ENCODE peak calls at places on chromosomes 16 and 17, in eight cellular contexts. A is GM12878, C is HCT116, I is H1, L is SK-N-SH, R is endothelial cell of umbilical vein, T is K562, H is HepG2. Q is an unnamed sample.

GRCh38 chr17:8953152-8953885 is 12.2 kb downstream of the PIK3R5 start:
- DNase-seq in L (no peak), A (no peak), T (no peak), C (no peak), R (no peak), I (no peak), H (no peak), Q (no peak)

GRCh38 chr17:48055531-48056245 is 7.5 kb downstream of the NFE2L1 start:
- DNase-seq in R (no peak), L (no peak), H (no peak), I (peak), A (peak), T (no peak), C (peak), Q (peak)

GRCh38 chr16:9836118-9836736 is 346.0 kb downstream of the GRIN2A start:
- DNase-seq in C (no peak), T (peak), A (no peak), H (no peak), R (peak), L (no peak), I (no peak), Q (no peak)

GRCh38 chr16:52078716-52079655 is 468.0 kb downstream of the TOX3 start:
- DNase-seq in A (no peak), I (no peak), T (no peak), C (no peak), R (no peak), H (no peak), L (no peak), Q (no peak)

GRCh38 chr17:43020789-43021738 is 1.1 kb downstream of the VAT1 start:
- DNase-seq in H (peak), T (peak), C (no peak), I (no peak), L (peak), A (no peak), R (peak), Q (no peak)

GRCh38 chr16:56401482-56401881 is 23.9 kb downstream of the AMFR start:
- DNase-seq in T (peak), R (no peak), A (no peak), C (peak), I (no peak), L (peak), H (peak), Q (no peak)

GRCh38 chr16:57284952-57285263 is 436 bp upstream of the PLLP start:
- DNase-seq in I (no peak), C (no peak), T (no peak), H (no peak), A (no peak), L (no peak), R (no peak), Q (no peak)

GRCh38 chr17:69637399-69638165 is 223.1 kb downstream of the MAP2K6 start:
- DNase-seq in T (no peak), A (no peak), I (no peak), C (no peak), L (no peak), R (no peak), H (no peak), Q (no peak)

GRCh38 chr17:17511971-17512858 is 16.0 kb upstream of the RASD1 start:
- DNase-seq in L (no peak), I (no peak), H (no peak), C (no peak), T (peak), A (no peak), R (no peak), Q (no peak)

GRCh38 chr17:34519286-34519685 is 60.1 kb upstream of the TMEM132E start:
- DNase-seq in A (no peak), H (peak), I (peak), L (peak), T (peak), C (no peak), R (peak), Q (no peak)

GRCh38 chr17:35708951-35709350 is 22.5 kb upstream of the RASL10B start:
- DNase-seq in H (no peak), R (no peak), L (no peak), C (no peak), I (no peak), A (peak), T (no peak), Q (no peak)

GRCh38 chr17:50102164-50102991 is 7.2 kb downstream of the PDK2 start:
- DNase-seq in R (no peak), I (no peak), T (no peak), C (no peak), H (peak), L (peak), A (no peak), Q (no peak)

GRCh38 chr16:57070424-57070823 is 22.0 kb upstream of the CPNE2 start:
- DNase-seq in R (no peak), H (no peak), A (no peak), T (no peak), I (no peak), C (no peak), L (no peak), Q (no peak)

GRCh38 chr16:70715113-70715711 is 29.4 kb upstream of the MTSS2 start:
- DNase-seq in I (no peak), A (no peak), C (no peak), R (no peak), H (no peak), T (peak), L (peak), Q (no peak)

GRCh38 chr17:36529121-36529520 is 5.5 kb downstream of the MYO19 start:
- DNase-seq in A (no peak), T (peak), R (peak), C (no peak), H (no peak), L (no peak), I (no peak), Q (no peak)

GRCh38 chr16:53018834-53019416 is 33.8 kb downstream of the CHD9NB start:
- DNase-seq in L (no peak), C (no peak), T (no peak), R (no peak), I (no peak), A (no peak), H (no peak), Q (no peak)

GRCh38 chr17:21003007-21003621 is 39.7 kb downstream of the USP22 start:
- DNase-seq in A (no peak), T (no peak), H (no peak), L (no peak), R (no peak), I (no peak), C (no peak), Q (no peak)

GRCh38 chr17:43068570-43069367 is 43.7 kb downstream of the RND2 start:
- DNase-seq in T (no peak), R (no peak), L (no peak), H (peak), I (no peak), A (no peak), C (no peak), Q (no peak)

GRCh38 chr16:83966153-83966696 is 1.8 kb upstream of the NECAB2 start:
- DNase-seq in C (no peak), H (no peak), A (no peak), I (no peak), T (no peak), R (no peak), L (no peak), Q (no peak)

GRCh38 chr16:1938316-1938715 is 4.7 kb downstream of the MSRB1 start:
- DNase-seq in R (no peak), I (no peak), H (no peak), T (no peak), L (no peak), C (no peak), A (no peak), Q (no peak)

GRCh38 chr16:66486773-66487579 is 59.9 kb downstream of the BEAN1 start:
- DNase-seq in C (no peak), H (no peak), I (no peak), L (peak), T (no peak), R (peak), A (no peak), Q (no peak)

GRCh38 chr17:65785109-65785508 is 223.7 kb upstream of the AXIN2 start:
- DNase-seq in C (peak), L (no peak), T (no peak), A (no peak), I (no peak), H (peak), R (peak), Q (no peak)

GRCh38 chr17:12815642-12816141 is 26.4 kb downstream of the ARHGAP44 start:
- DNase-seq in R (no peak), H (no peak), C (no peak), A (peak), L (no peak), T (no peak), I (no peak), Q (no peak)

GRCh38 chr16:57528499-57529323 is 7.7 kb downstream of the CCDC102A start:
- DNase-seq in I (no peak), A (no peak), C (no peak), T (no peak), L (peak), H (no peak), R (no peak), Q (no peak)

DNA sequence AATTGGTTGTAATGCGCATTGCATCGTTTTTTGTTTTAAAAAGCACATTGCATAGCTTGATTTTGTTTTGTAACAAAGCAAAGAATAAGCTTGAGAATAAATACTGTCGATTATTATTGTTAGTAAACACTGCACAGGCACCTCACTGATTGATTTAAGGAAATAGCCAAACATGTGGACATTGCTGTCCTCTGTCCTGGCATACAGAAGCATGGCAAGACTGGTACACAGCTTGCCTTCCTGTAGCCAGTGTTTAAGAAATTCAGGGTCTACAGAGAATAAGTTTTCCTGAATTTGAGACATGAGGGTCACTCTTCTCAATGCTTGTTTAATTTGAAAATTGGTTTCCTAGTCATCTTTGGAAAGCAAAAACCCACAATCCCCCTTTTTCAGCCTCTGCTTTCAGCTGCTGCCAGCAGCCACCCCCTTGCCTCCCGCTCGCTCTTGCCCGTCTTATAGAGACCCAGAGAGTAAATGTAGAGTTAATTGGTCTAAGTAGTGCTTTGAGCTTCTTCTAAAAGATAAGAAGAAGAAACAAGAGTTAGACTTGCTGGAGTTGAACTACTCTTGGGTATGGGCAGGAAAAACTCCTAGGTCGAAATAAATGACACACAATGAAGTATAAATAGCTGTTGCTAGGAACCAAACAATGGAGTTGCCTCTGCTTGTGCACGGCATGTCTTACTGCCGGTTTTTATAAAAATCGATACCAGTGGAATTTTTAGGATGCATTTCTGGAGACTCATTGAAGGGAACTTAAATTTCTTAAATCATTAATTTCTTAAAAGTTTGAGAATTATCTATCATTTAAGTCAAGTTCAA is 116.6 kb downstream of the MRTFB start:
- DNase-seq in R (peak), A (no peak), H (no peak), C (no peak), I (no peak), T (no peak), L (no peak), Q (no peak)
- H3K4me3 ChIP-seq in R (no peak), A (no peak), H (no peak), C (no peak), I (no peak), T (no peak), L (no peak), Q (no peak)

DNA sequence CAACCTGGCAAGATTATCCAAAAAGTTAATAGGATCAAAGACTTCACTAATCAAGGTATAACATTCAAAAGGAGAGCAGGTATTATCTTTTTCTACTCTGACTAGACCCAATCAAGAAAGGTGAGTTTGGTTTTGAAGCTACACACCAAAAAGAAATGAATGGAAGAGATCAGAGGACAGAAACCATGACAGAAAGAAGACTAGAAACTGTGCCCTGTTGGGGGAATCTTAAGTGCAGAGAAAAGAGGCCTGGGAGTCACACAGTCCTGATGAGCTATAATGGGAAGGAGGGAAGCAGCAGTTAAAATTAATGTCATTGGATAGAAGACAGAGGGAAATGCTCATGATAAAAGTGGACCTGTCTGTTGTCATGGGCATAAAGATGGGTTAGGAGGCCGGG is 17.3 kb downstream of the ZZEF1 start:
- DNase-seq in H (no peak), I (no peak), T (no peak), A (no peak), L (no peak), R (no peak), C (no peak), Q (no peak)
- H3K9ac ChIP-seq in H (no peak), I (no peak), T (no peak), A (no peak), L (no peak), R (no peak), C (no peak), Q (no peak)

DNA sequence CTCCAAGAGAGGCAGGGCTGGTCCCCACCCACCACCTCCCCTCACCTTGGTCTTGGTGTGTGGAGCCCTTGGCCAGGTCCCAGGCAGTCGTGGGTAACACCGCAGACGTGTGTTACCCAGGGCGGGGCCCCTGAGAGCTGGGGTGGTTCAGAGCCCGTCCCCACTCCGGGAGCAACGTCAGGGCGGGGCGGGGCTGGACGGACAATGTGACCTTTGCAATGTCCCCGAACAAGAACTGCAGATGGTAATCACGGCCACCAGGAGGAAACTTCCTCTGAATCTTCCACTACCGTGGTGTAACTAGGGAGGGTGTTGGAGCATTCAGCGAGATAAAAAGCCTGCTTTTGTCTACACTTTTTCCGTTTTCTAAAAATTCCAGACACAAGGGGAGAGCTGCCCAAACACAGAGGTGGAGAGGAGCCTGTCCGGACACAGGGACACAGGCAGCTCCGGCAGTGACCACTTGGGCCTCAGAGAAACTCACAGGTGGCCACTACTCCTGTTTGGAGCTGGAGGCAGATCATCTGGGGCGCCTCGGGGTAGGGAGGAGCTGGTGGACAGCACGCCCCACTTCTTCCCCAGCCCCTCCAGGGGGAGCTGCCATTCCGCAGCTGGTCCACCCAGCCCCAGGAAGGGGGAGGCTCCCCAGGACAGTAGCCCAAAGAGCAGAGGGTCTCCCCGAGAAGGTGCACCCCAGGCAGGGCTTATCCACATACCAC is 14.2 kb upstream of the SLC38A10 start:
- DNase-seq in R (peak), C (peak), T (peak), H (peak), A (no peak), I (no peak), L (peak), Q (no peak)
- TF ChIP-seq POLR2AphosphoS5 in R (no peak), C (peak), T (peak), H (peak), A (no peak), I (no peak), L (no peak), Q (no peak)

DNA sequence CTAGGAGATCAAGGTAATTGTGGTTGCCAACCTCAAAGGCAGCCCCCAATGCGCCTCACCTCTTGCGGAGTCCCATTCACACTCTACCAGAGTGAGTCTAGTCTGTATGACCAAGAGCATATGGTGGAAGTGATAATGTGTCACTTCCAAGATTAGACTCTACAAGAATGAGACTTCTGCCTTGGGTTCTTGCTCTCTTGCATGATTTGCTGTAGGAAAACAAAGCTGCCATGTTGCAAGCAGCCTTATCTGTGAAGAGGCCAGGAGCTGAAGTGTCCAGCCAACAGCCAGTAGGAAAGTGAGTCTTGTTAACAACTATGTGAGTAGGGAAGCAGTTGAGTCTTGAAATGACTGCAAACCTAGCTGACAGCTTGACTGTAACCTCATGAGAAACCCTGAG is 3.4 kb downstream of the TERF2 start:
- DNase-seq in H (no peak), T (no peak), C (no peak), L (no peak), I (no peak), A (no peak), R (no peak), Q (no peak)
- H3K4me3 ChIP-seq in H (no peak), T (no peak), C (no peak), L (no peak), I (no peak), A (no peak), R (no peak), Q (no peak)

GRCh38 chr16:4510747-4511426 is 27.7 kb downstream of the CDIP1 start:
- DNase-seq in T (no peak), A (no peak), C (no peak), I (no peak), L (no peak), R (no peak), H (no peak), Q (no peak)
- H3K9ac ChIP-seq in T (peak), A (no peak), C (no peak), I (no peak), L (no peak), R (no peak), H (no peak), Q (no peak)

DNA sequence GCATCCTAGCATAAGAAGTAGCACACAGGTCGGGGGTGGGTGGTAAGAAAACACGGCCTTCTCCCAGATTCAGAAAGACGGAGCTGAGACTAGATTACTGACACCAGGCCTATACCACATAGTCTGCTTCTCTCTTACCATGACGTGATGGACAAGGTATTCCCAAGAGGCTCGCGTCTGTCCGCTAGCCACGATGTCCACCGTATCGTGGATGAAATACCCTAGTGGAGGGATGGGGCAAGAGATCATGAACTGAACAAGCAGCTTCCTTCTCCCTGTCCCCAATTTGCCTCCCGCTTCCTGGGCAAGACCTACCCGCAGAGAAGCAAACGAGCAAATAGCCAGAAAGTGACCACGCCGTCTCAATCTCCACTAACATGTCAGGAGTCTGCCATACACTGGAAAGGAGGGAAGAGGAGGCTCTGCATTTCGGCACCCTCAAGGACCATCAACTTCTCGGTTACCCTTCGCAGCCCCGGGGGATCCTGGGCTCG is 820 bp downstream of the TLCD1 start:
- DNase-seq in T (peak), I (no peak), C (peak), A (no peak), L (no peak), H (peak), R (peak), Q (no peak)
- TF ChIP-seq POLR2AphosphoS5 in T (peak), I (peak), C (peak), A (peak), L (peak), H (peak), R (peak), Q (peak)

GRCh38 chr16:86577314-86577971 is 906 bp upstream of the FOXL1 start:
- DNase-seq in H (no peak), C (no peak), R (peak), A (no peak), T (no peak), L (no peak), I (no peak), Q (no peak)
- H3K4me3 ChIP-seq in H (no peak), C (peak), R (peak), A (no peak), T (no peak), L (no peak), I (peak), Q (no peak)